ENCODE peak calls at places on chromosome 2, in seven cellular contexts. D is bronchial epithelial cell, K is HFF-Myc, R is mucosa of descending colon, N is cardiac fibroblast, E is IMR-90, V is astrocyte of the spinal cord. C is an unnamed sample.

GRCh38 chr2:184308706-184309105 is 289.6 kb upstream of the ZNF804A start:
- DNase-seq in V (no peak), E (no peak), R (no peak), D (no peak), K (no peak), N (no peak), C (no peak)

GRCh38 chr2:136997550-136997949 is 232.2 kb downstream of the THSD7B start:
- DNase-seq in D (peak), K (no peak), E (no peak), R (no peak), V (no peak), N (peak), C (peak)

GRCh38 chr2:50596521-50596920 is 435.4 kb downstream of the NRXN1 start:
- DNase-seq in E (no peak), D (no peak), R (no peak), V (no peak), K (no peak), N (no peak), C (no peak)

GRCh38 chr2:57965219-57965618 is 81.4 kb upstream of the VRK2 start:
- DNase-seq in D (no peak), N (no peak), K (no peak), E (no peak), R (no peak), V (no peak), C (no peak)

GRCh38 chr2:150705357-150705756 is 217.9 kb upstream of the RND3 start:
- DNase-seq in D (no peak), R (no peak), V (peak), N (peak), E (no peak), K (no peak), C (no peak)

GRCh38 chr2:241965931-241966412 is 96.4 kb downstream of the RTP5 start:
- DNase-seq in E (peak), V (peak), R (no peak), D (peak), N (peak), K (peak), C (peak)

GRCh38 chr2:189013677-189014380 is 39.7 kb downstream of the COL3A1 start:
- DNase-seq in K (no peak), R (no peak), N (peak), V (peak), E (peak), D (no peak), C (no peak)

GRCh38 chr2:226317970-226318369 is 481.6 kb downstream of the IRS1 start:
- DNase-seq in E (no peak), R (no peak), K (no peak), D (no peak), V (no peak), N (no peak), C (no peak)

GRCh38 chr2:138447889-138448570 is 53.5 kb upstream of the SPOPL start:
- DNase-seq in R (no peak), K (no peak), N (no peak), D (no peak), V (no peak), E (no peak), C (no peak)

GRCh38 chr2:40625849-40626248 is 174.0 kb upstream of the SLC8A1 start:
- DNase-seq in R (no peak), N (peak), V (peak), K (no peak), D (peak), E (peak), C (peak)

GRCh38 chr2:177149155-177149503 is 63.5 kb upstream of the HNRNPA3 start:
- DNase-seq in N (no peak), K (no peak), D (no peak), R (no peak), E (no peak), V (no peak), C (no peak)

GRCh38 chr2:11166476-11166875 is 11.2 kb downstream of the SLC66A3 start:
- DNase-seq in R (no peak), N (no peak), K (no peak), D (no peak), E (no peak), V (no peak), C (no peak)

GRCh38 chr2:207632575-207633492 is 7.6 kb upstream of the METTL21A start:
- DNase-seq in R (no peak), D (peak), N (peak), K (no peak), V (no peak), E (peak), C (peak)

GRCh38 chr2:96923810-96924774 is 54.2 kb upstream of the SEMA4C start:
- DNase-seq in K (no peak), E (no peak), N (no peak), D (no peak), V (no peak), R (no peak), C (no peak)

GRCh38 chr2:230161180-230161579 is 58.6 kb downstream of the SP110 start:
- DNase-seq in R (no peak), V (no peak), N (peak), E (peak), K (no peak), D (peak), C (peak)

GRCh38 chr2:31060397-31060796 is 77.8 kb downstream of the GALNT14 start:
- DNase-seq in E (no peak), D (no peak), R (no peak), N (no peak), V (no peak), K (no peak), C (no peak)

GRCh38 chr2:152620218-152620617 is 97.0 kb downstream of the PRPF40A start:
- DNase-seq in K (no peak), R (no peak), E (no peak), D (no peak), V (no peak), N (no peak), C (no peak)

GRCh38 chr2:150478206-150478974 is 9.1 kb downstream of the RND3 start:
- DNase-seq in V (peak), D (peak), E (peak), K (no peak), R (no peak), N (peak), C (peak)

GRCh38 chr2:160602073-160602472 is 108.5 kb upstream of the RBMS1 start:
- DNase-seq in R (no peak), V (no peak), K (no peak), N (no peak), D (no peak), E (no peak), C (no peak)

GRCh38 chr2:234363011-234363487 is 133.8 kb downstream of the ARL4C start:
- DNase-seq in V (peak), K (no peak), E (no peak), D (peak), N (peak), R (no peak), C (no peak)

GRCh38 chr2:2271471-2271941 is 59.6 kb downstream of the MYT1L start:
- DNase-seq in D (no peak), R (no peak), E (no peak), N (no peak), K (no peak), V (peak), C (no peak)

GRCh38 chr2:12507295-12507694 is 209.4 kb upstream of the TRIB2 start:
- DNase-seq in V (peak), E (peak), D (peak), K (peak), N (peak), R (no peak), C (peak)

GRCh38 chr2:176056411-176056810 is 27.4 kb downstream of the EVX2 start:
- DNase-seq in E (no peak), V (no peak), R (no peak), K (no peak), D (no peak), N (no peak), C (no peak)

GRCh38 chr2:218317232-218317630 is 24.9 kb upstream of the TMBIM1 start:
- DNase-seq in E (no peak), V (no peak), D (peak), N (no peak), K (no peak), R (no peak), C (peak)

GRCh38 chr2:169072163-169072925 is 3.0 kb downstream of the DHRS9 start:
- DNase-seq in E (no peak), N (no peak), D (no peak), K (no peak), V (no peak), R (no peak), C (peak)

GRCh38 chr2:236026839-236027238 is 141.3 kb downstream of the GBX2 start:
- DNase-seq in N (no peak), D (no peak), K (no peak), R (no peak), V (no peak), E (peak), C (no peak)

GRCh38 chr2:200422071-200422470 is 87.8 kb downstream of the KCTD18 start:
- DNase-seq in K (no peak), D (no peak), E (no peak), V (no peak), R (no peak), N (no peak), C (no peak)

GRCh38 chr2:60073201-60073600 is 480.3 kb downstream of the BCL11A start:
- DNase-seq in V (no peak), E (no peak), D (no peak), K (no peak), R (no peak), N (no peak), C (no peak)

GRCh38 chr2:186716899-186717811 is 23.3 kb downstream of the FAM171B start:
- DNase-seq in K (no peak), E (peak), V (peak), D (no peak), R (no peak), N (no peak), C (no peak)

GRCh38 chr2:46983065-46983801 is 67.6 kb upstream of the MCFD2 start:
- DNase-seq in K (no peak), V (peak), N (peak), E (peak), R (no peak), D (no peak), C (peak)

GRCh38 chr2:222655406-222655747 is 515 bp downstream of the FARSB start:
- DNase-seq in E (peak), N (peak), D (peak), V (peak), R (no peak), K (no peak), C (peak)

GRCh38 chr2:222653280-222653679 is 2.6 kb downstream of the FARSB start:
- DNase-seq in E (no peak), D (no peak), N (no peak), K (no peak), V (no peak), R (no peak), C (no peak)

GRCh38 chr2:222656544-222657446 is 903 bp upstream of the FARSB start:
- DNase-seq in V (no peak), D (no peak), R (no peak), E (no peak), K (no peak), N (no peak), C (no peak)

GRCh38 chr2:222652856-222653255 is 3.0 kb downstream of the FARSB start:
- DNase-seq in D (peak), R (no peak), K (no peak), E (no peak), N (no peak), V (no peak), C (peak)

GRCh38 chr2:222655748-222656543 is at the start of gene FARSB:
- DNase-seq in R (peak), V (peak), N (peak), K (peak), D (peak), E (peak), C (peak)
- H3K4me3 ChIP-seq in R (peak), V (peak), N (peak), K (peak), D (peak), E (peak), C (peak)

DNA sequence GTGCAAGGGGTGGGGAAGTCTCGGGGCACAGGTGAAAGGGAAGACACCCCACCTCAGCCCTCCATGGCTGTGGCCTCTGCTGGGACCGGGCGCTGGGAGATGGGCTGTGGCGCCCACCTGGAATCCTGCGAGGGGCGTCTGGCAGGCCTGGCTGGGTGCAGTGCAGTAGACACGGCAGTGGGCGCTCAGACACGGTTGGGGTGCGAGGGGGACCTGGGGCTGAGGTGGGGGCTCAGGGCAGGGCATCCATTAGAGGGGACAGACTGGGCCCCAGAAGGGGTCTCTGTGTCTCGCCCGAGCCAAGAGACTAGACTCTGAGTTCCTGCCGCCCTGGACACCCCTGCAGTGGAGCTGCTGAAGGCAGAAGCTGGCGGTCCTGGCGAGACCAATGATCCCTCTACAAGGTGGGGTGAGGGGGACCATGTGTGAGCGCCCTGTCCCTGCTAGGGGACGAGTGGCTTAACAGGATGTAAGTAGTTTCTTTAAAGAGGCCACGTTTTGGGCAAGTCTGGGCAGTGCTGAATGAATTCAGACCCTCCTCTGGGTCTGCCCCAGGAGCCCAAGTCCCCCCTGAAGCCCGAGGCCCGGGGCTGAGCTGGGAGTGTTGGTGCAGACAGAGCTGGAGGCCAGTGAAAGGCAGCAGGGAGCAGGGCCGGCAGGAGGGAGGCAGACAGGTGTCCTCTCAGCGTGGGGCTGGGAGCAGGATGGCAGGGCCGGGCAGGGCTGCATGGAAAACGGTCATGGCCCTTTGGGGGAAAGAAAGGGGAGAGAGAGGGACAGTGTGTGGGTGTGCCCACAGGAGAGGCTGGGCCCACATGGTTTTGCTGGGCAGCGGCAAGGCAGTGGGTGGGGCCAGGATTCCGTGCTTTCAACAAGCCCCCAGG is 57.2 kb downstream of the HS6ST1 start:
- DNase-seq in R (no peak), K (no peak), D (no peak), N (no peak), E (no peak), V (no peak), C (no peak)
- TF ChIP-seq CTCF in R (no peak), K (no peak), D (no peak), N (no peak), E (no peak), V (no peak), C (no peak)

DNA sequence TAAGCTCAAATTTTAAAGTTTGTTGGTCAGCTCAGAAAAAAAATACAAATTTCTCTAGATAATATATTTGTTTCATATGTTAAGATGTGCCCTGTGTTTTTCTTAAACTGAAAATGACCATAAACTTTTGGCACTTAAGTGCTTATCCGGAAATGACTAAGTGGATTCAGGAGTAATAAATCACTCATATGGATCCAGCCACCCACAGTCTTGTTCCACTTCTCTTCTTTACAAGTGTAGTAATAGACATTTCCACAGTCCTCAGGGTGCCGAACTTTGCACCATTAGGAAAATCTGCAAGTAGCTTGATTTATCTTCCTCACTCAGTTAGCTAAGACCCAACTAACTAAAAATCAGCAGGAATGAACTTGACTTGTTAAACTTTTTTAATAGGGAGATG is 322.4 kb downstream of the ARHGAP15 start:
- DNase-seq in D (peak), K (peak), V (peak), R (no peak), N (peak), E (peak), C (peak)
- H3K4me3 ChIP-seq in D (no peak), K (no peak), V (no peak), R (no peak), N (no peak), E (no peak), C (no peak)

GRCh38 chr2:156435725-156436476 is at the start of gene GPD2:
- DNase-seq in D (peak), R (peak), V (peak), E (peak), K (no peak), N (peak), C (peak)
- TF ChIP-seq CTCF in D (peak), R (no peak), V (no peak), E (no peak), K (no peak), N (no peak), C (no peak)

GRCh38 chr2:29610569-29610968 is 310.8 kb downstream of the ALK start:
- DNase-seq in E (no peak), R (no peak), N (no peak), V (no peak), K (no peak), D (no peak), C (no peak)

GRCh38 chr2:29606105-29606871 is 315.1 kb downstream of the ALK start:
- DNase-seq in E (peak), V (peak), N (peak), R (no peak), D (peak), K (peak), C (peak)

GRCh38 chr2:29611261-29611660 is 310.1 kb downstream of the ALK start:
- DNase-seq in E (no peak), R (no peak), D (no peak), N (no peak), V (no peak), K (no peak), C (no peak)

GRCh38 chr2:29603341-29603740 is 318.0 kb downstream of the ALK start:
- DNase-seq in N (no peak), K (no peak), E (no peak), R (no peak), D (no peak), V (no peak), C (no peak)

GRCh38 chr2:29607025-29607424 is 314.4 kb downstream of the ALK start:
- DNase-seq in K (no peak), V (no peak), N (no peak), R (no peak), E (no peak), D (no peak), C (no peak)
- H3K4me3 ChIP-seq in K (no peak), V (no peak), N (no peak), R (no peak), E (no peak), D (no peak), C (no peak)

DNA sequence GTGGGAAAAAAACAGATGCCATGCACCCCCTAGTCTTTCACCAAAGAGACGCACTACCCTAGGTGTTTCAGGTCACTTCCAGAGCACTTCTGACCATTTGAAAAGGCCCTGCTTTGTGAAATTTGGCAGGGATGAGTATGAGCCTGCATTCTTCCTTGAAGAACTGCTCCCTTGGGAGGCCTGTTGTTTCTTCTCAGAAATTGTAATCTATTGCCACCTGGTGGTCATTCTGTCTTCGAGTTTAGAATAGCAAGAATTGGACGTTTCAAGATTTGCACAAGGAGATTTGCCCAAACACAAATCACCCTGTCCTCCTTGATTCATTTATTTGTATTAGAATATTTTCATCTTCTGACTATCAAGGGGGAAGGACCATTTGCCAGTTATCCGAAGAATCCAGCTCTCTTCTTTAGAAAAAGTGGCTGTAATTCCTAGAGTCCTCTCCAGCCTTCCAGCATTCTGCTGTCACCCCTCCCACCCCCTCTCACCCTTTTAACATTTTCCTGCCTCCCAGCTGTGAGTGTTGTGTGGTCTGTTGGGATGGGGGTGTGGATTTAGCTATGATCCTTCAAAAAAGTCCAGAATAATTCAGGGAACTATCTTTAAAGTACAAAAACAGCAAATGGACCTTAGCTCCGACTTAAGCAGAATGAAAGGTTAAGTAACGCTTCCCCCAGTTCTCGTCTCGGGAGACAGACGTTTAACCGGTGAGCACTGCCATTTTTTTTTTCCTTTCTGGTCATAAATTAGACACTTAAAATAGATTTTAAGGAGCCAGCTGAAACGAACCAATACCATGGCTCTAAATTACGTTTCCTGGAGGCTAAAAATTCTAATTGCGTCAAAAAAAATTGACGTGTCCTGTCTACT is 3.7 kb upstream of the GAD1 start:
- DNase-seq in V (peak), N (peak), E (peak), K (peak), R (no peak), D (peak), C (peak)
- TF ChIP-seq CTCF in V (peak), N (peak), E (peak), K (peak), R (no peak), D (peak), C (peak)

DNA sequence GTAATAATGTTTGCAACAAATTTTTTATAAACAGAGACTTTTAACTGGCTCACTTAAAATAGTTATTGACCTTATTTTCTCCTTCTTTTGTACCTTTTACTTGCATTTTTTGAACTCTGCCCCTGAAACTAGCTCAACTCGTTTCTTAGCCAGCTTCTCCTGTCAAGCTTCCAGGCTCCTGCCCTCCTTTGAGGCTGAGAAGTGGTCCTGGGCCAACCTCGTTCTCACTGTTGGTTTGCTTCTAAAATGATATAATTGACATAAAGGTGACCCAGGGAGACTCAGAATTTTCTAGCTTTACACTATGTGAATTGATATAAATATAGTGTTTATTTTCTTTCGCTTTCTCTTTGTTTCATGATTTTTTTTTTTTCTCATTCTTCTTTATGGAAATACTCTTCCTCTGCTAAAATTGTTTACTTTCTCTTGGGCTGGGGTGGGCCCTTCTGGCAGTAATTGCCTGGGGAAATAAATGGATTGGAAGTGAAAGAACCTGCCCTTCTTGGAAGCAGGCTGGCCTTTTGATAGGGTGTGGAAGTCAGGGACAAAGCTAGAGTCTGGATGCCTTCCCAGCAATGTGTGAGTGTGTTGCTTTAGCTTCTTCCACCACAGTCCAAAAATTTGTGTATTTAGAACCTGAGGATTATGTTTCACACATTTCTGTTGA is 30.7 kb downstream of the GPD2 start:
- DNase-seq in K (peak), D (no peak), N (peak), E (peak), V (peak), R (no peak), C (peak)
- H3K4me3 ChIP-seq in K (peak), D (no peak), N (no peak), E (no peak), V (no peak), R (no peak), C (no peak)

GRCh38 chr2:54254180-54254579 is 1.8 kb downstream of the TSPYL6 start:
- DNase-seq in D (no peak), K (no peak), N (no peak), E (no peak), V (no peak), R (no peak), C (no peak)
- TF ChIP-seq CTCF in D (no peak), K (no peak), N (no peak), E (no peak), V (peak), R (no peak), C (no peak)